ENCODE peak calls at places on chromosome 18, in seven cellular contexts. E is activated CD8-positive, alpha-beta memory T cell treated with anti-CD3 and anti-CD28 coated beads for 1 hour; O is CD4-positive, alpha-beta T cell; Z is kidney tubule cell; Y is NCI-H345; F is HTR-8/SVneo; C is kidney epithelial cell. H is an unnamed sample.

GRCh38 chr18:41771971-41772370 is 183.1 kb upstream of the PIK3C3 start:
- DNase-seq in E (no peak), O (no peak), Z (peak; percentile 24), Y (no peak), F (no peak), C (no peak), H (no peak)

GRCh38 chr18:48124857-48125626 is 194.6 kb upstream of the SMAD2 start:
- DNase-seq in E (no peak), O (no peak), Z (no peak), Y (no peak), F (no peak), C (no peak), H (no peak)

GRCh38 chr18:79560042-79560860 is 119.4 kb upstream of the CTDP1 start:
- DNase-seq in E (no peak), O (no peak), Z (no peak), Y (peak; percentile 27), F (no peak), C (no peak), H (no peak)

GRCh38 chr18:6917082-6917481 is 187.6 kb downstream of the ARHGAP28 start:
- DNase-seq in E (no peak), O (no peak), Z (peak; percentile 95), Y (no peak), F (no peak), C (peak; percentile 79), H (peak; percentile 27)

GRCh38 chr18:13943338-13943737 is 28.0 kb upstream of the MC2R start:
- DNase-seq in E (no peak), O (no peak), Z (no peak), Y (no peak), F (no peak), C (no peak), H (no peak)

GRCh38 chr18:9825571-9826073 is 60.2 kb upstream of the TXNDC2 start:
- DNase-seq in E (no peak), O (no peak), Z (peak; percentile 90), Y (peak; percentile 4), F (peak; percentile 78), C (peak; percentile 60), H (peak; percentile 40)

GRCh38 chr18:36078751-36079529 is 11.6 kb upstream of the RPRD1A start:
- DNase-seq in E (no peak), O (no peak), Z (peak; percentile 41), Y (no peak), F (no peak), C (peak; percentile 56), H (no peak)

GRCh38 chr18:79613186-79613931 is 66.2 kb upstream of the CTDP1 start:
- DNase-seq in E (no peak), O (no peak), Z (no peak), Y (no peak), F (no peak), C (no peak), H (no peak)

GRCh38 chr18:13216732-13217465 is 1.7 kb upstream of the LDLRAD4 start:
- DNase-seq in E (no peak), O (peak; percentile 23), Z (no peak), Y (peak; percentile 70), F (no peak), C (no peak), H (no peak)